ENCODE peak calls at places on chromosomes 3 and 15, in six cellular contexts. T, K, E, I, P and F are unnamed samples.
A peak's percentile ranks its signal among the peaks of the same experiment; 100 is the strongest.

GRCh38 chr15:31815411-31816155 is 214.7 kb upstream of the CHRNA7 start:
- DNase-seq in T (no peak), K (no peak), E (no peak), I (peak; percentile 44), P (no peak), F (no peak)

GRCh38 chr3:99747915-99748314 is 69.7 kb upstream of the CMSS1 start:
- DNase-seq in T (peak; percentile 81), K (peak; percentile 60), E (no peak), I (no peak), P (no peak), F (no peak)

GRCh38 chr3:157572559-157573270 is 69.5 kb upstream of the VEPH1 start:
- DNase-seq in T (peak; percentile 81), K (peak; percentile 68), E (no peak), I (no peak), P (no peak), F (no peak)

GRCh38 chr15:45307230-45307924 is 55.3 kb downstream of the SLC28A2 start:
- DNase-seq in T (peak; percentile 71), K (peak; percentile 35), E (no peak), I (no peak), P (peak; percentile 3), F (no peak)

GRCh38 chr3:126121632-126122031 is 37.7 kb upstream of the SLC41A3 start:
- DNase-seq in T (no peak), K (no peak), E (peak; percentile 17), I (peak; percentile 37), P (no peak), F (no peak)

GRCh38 chr15:95760508-95760907 is 570.0 kb upstream of the NR2F2 start:
- DNase-seq in T (peak; percentile 4), K (no peak), E (no peak), I (no peak), P (no peak), F (no peak)

GRCh38 chr3:15327941-15328340 is 4.4 kb downstream of the SH3BP5 start:
- DNase-seq in T (peak; percentile 94), K (peak; percentile 55), E (peak; percentile 80), I (no peak), P (no peak), F (no peak)

GRCh38 chr15:69987492-69988482 is 109.9 kb downstream of the TLE3 start:
- DNase-seq in T (peak; percentile 85), K (no peak), E (no peak), I (no peak), P (no peak), F (no peak)

GRCh38 chr3:33067484-33067883 is 29.5 kb downstream of the GLB1 start:
- DNase-seq in T (peak; percentile 45), K (no peak), E (no peak), I (no peak), P (no peak), F (no peak)

GRCh38 chr3:130906374-130906995 is 12.6 kb downstream of the ATP2C1 start:
- DNase-seq in T (peak; percentile 57), K (peak; percentile 61), E (no peak), I (no peak), P (no peak), F (no peak)

GRCh38 chr15:89021224-89021623 is 67.0 kb upstream of the ABHD2 start:
- DNase-seq in T (no peak), K (no peak), E (no peak), I (no peak), P (no peak), F (no peak)

GRCh38 chr15:85587707-85588441 is 206.9 kb downstream of the KLHL25 start:
- DNase-seq in T (peak; percentile 90), K (peak; percentile 95), E (no peak), I (no peak), P (no peak), F (no peak)

GRCh38 chr3:140842984-140843649 is 98.5 kb upstream of the SLC25A36 start:
- DNase-seq in T (no peak), K (no peak), E (no peak), I (no peak), P (no peak), F (no peak)

GRCh38 chr15:29110733-29111132 is 158.9 kb downstream of the NSMCE3 start:
- DNase-seq in T (no peak), K (no peak), E (no peak), I (no peak), P (no peak), F (no peak)

GRCh38 chr3:186143280-186143679 is 34.4 kb upstream of the ETV5 start:
- DNase-seq in T (no peak), K (no peak), E (no peak), I (no peak), P (no peak), F (no peak)

GRCh38 chr15:67839358-67839928 is 402 bp downstream of the RNU6-1 start:
- DNase-seq in T (peak; percentile 51), K (peak; percentile 58), E (no peak), I (no peak), P (no peak), F (no peak)

GRCh38 chr3:26915208-26915607 is 292.6 kb downstream of the LRRC3B start:
- DNase-seq in T (no peak), K (no peak), E (no peak), I (no peak), P (no peak), F (no peak)

GRCh38 chr3:76990606-76991005 is 49.3 kb upstream of the ROBO2 start:
- DNase-seq in T (no peak), K (no peak), E (no peak), I (no peak), P (no peak), F (no peak)

GRCh38 chr3:195094211-195094921 is 176.6 kb downstream of the XXYLT1 start:
- DNase-seq in T (no peak), K (no peak), E (peak; percentile 48), I (no peak), P (no peak), F (no peak)

GRCh38 chr15:65824941-65825544 is 33.0 kb upstream of the DENND4A start:
- DNase-seq in T (peak; percentile 9), K (peak; percentile 80), E (peak; percentile 62), I (no peak), P (no peak), F (no peak)

GRCh38 chr15:68888419-68888818 is 41.9 kb upstream of the SPESP1 start:
- DNase-seq in T (no peak), K (no peak), E (no peak), I (no peak), P (no peak), F (no peak)

GRCh38 chr3:148333091-148333490 is 364.6 kb upstream of the AGTR1 start:
- DNase-seq in T (peak; percentile 41), K (peak; percentile 29), E (no peak), I (no peak), P (no peak), F (no peak)

GRCh38 chr3:63656791-63657190 is 4.3 kb downstream of the SNTN start:
- DNase-seq in T (peak; percentile 1), K (peak; percentile 57), E (no peak), I (no peak), P (peak; percentile 1), F (no peak)

GRCh38 chr15:55741592-55742497 is 1.1 kb downstream of the PRTG start:
- DNase-seq in T (peak; percentile 3), K (peak; percentile 4), E (peak; percentile 59), I (no peak), P (no peak), F (no peak)

DNA sequence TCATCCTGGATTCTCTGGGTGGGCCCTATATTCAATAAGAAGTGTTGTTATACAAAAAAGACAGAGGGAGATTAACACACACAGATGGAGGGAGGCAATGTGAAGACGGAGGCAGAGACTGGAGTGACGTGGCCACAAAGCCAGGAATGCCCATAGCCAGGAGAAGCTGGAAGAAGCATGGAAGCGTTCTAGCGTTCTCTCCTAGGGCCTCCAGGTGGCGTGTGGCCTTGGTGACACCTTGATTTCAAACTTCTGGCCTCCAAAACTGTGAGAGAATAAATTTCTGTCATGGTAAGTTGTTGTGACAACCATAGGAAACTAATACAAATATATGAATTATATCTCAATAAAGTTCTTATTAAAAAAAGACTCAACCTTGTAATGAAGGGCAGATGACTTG is 21.3 kb downstream of the THBS1 start:
- DNase-seq in T (peak; percentile 50), K (peak; percentile 43), E (no peak), I (no peak), P (no peak), F (no peak)
- TF ChIP-seq CTCF in T (peak; percentile 58), K (peak; percentile 26), E (no peak), I (no peak), P (peak; percentile 12), F (no peak)

DNA sequence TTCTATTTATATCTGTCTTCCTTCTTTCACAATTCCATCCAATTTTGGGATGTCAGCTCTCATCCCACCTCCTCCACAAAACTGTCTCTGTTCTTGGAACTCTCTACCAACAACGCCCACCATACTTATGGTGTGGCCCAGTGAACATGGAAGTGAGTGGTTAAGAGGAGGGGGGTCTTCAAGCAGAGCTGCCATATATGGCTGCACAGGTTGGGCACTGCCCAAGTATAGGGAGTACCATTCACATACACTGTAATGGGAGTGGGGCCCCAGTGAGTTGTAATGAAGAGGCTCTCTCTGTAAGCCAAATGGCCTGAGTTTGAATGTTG is 7.9 kb upstream of the CAMK1 start:
- DNase-seq in T (no peak), K (no peak), E (no peak), I (no peak), P (no peak), F (no peak)
- TF ChIP-seq CTCF in T (no peak), K (no peak), E (no peak), I (no peak), P (no peak), F (no peak)

GRCh38 chr3:136279092-136279491 is 29.0 kb downstream of the PCCB start:
- DNase-seq in T (no peak), K (no peak), E (no peak), I (no peak), P (no peak), F (no peak)

GRCh38 chr3:136277115-136277514 is 27.0 kb downstream of the PCCB start:
- DNase-seq in T (no peak), K (no peak), E (no peak), I (no peak), P (no peak), F (no peak)

GRCh38 chr3:136277634-136278033 is 27.5 kb downstream of the PCCB start:
- DNase-seq in T (no peak), K (no peak), E (no peak), I (no peak), P (no peak), F (no peak)

GRCh38 chr3:136280961-136281360 is 30.8 kb downstream of the PCCB start:
- DNase-seq in T (no peak), K (no peak), E (no peak), I (no peak), P (no peak), F (no peak)

DNA sequence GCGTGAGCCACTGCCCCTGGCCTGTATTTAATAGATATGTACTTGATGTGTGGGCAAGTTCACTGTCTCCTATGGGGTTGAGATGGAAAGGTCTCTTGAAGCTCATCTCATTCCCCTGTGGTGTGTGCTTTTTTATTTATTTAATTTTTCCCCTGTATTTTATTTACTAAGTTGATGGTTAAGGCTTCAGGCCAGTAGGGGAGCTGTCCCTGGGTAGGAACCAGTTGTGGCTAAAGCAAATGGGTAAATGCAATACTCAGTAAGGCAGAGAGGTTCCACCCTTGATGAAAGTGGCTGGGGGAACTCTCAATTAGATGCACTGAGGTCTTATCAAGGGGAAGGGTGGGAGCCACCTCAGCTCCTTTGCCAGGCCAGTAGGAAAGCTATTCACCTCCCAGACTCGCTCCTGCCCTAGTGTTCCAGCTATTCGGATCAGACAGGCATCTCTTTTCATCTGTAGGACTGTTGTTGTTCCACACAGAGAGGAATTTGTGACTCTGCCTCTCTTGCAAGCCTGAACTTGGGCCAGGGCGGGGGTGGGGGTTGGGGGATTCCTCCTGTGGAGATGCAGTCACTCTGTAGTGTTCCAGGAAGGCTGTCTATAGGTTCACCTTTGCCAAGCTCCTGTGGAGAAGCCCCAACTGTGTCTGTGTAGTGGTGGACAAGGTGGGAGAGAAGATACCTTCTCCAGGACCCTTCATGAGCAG is 26.1 kb downstream of the PCCB start:
- DNase-seq in T (no peak), K (peak; percentile 87), E (no peak), I (no peak), P (no peak), F (no peak)
- TF ChIP-seq CTCF in T (no peak), K (peak; percentile 43), E (no peak), I (peak; percentile 26), P (peak; percentile 25), F (no peak)

GRCh38 chr3:57582470-57583168 is 14.5 kb downstream of the ARF4 start:
- DNase-seq in T (peak; percentile 83), K (peak; percentile 82), E (no peak), I (no peak), P (no peak), F (no peak)
- TF ChIP-seq CTCF in T (peak; percentile 73), K (peak; percentile 71), E (no peak), I (peak; percentile 40), P (peak; percentile 5), F (no peak)